ENCODE peak calls at places on chromosome 3, in five cellular contexts. G, J, A, P and K are unnamed samples.

GRCh38 chr3:147210676-147211075 is 195.7 kb downstream of the ZIC4 start:
- DNase-seq in G (no peak), J (no peak), A (no peak), P (no peak), K (no peak)

GRCh38 chr3:105580551-105580950 is 213.8 kb downstream of the ALCAM start:
- DNase-seq in G (no peak), J (no peak), A (no peak), P (no peak), K (no peak)

GRCh38 chr3:97340940-97341339 is 423.6 kb upstream of the ARL6 start:
- DNase-seq in G (no peak), J (no peak), A (no peak), P (no peak), K (no peak)

GRCh38 chr3:73622135-73622534 is 2.6 kb downstream of the PDZRN3 start:
- DNase-seq in G (peak; percentile 78), J (no peak), A (peak; percentile 73), P (no peak), K (peak; percentile 75)

GRCh38 chr3:185640308-185640707 is 54.2 kb downstream of the SENP2 start:
- DNase-seq in G (no peak), J (no peak), A (no peak), P (no peak), K (no peak)

GRCh38 chr3:166187237-166187636 is 350.0 kb upstream of the BCHE start:
- DNase-seq in G (no peak), J (no peak), A (no peak), P (no peak), K (no peak)

GRCh38 chr3:131543714-131544113 is 40.9 kb upstream of the MRPL3 start:
- DNase-seq in G (no peak), J (no peak), A (peak; percentile 79), P (no peak), K (peak; percentile 71)

GRCh38 chr3:126488205-126488604 is 12.5 kb upstream of the ZXDC start:
- DNase-seq in G (no peak), J (no peak), A (no peak), P (peak; percentile 47), K (peak; percentile 45)

GRCh38 chr3:179971280-179971679 is 65.5 kb downstream of the PEX5L start:
- DNase-seq in G (no peak), J (no peak), A (no peak), P (no peak), K (no peak)